ENCODE peak calls at places on chromosomes 4 and X, in four cellular contexts. R is IMR-90, E is mesenchymal stem cell, X is fibroblast of pulmonary artery. G is an unnamed sample.

GRCh38 chrX:108304210-108304609 is 134.0 kb downstream of the COL4A6 start:
- DNase-seq in E (peak; percentile 29), R (peak; percentile 7), X (peak; percentile 50), G (peak; percentile 9)

GRCh38 chrX:119753639-119754257 is 4.6 kb upstream of the SOWAHD start:
- DNase-seq in X (peak; percentile 64), E (peak; percentile 50), R (peak; percentile 24), G (peak; percentile 54)

GRCh38 chr4:22190855-22191254 is 242.3 kb upstream of the KCNIP4 start:
- DNase-seq in E (peak; percentile 53), X (peak; percentile 80), R (peak; percentile 77), G (peak; percentile 78)

GRCh38 chr4:153018031-153018430 is 81.9 kb downstream of the FHDC1 start:
- DNase-seq in X (no peak), R (no peak), E (no peak), G (no peak)

GRCh38 chr4:14237911-14238310 is 610.4 kb upstream of the BOD1L1 start:
- DNase-seq in X (no peak), E (no peak), R (no peak), G (no peak)

GRCh38 chr4:27917381-27917780 is 1056.7 kb downstream of the STIM2 start:
- DNase-seq in X (no peak), E (no peak), R (no peak), G (no peak)

GRCh38 chr4:2793578-2793919 is 664 bp downstream of the SH3BP2 start:
- DNase-seq in X (peak; percentile 50), R (peak; percentile 57), E (peak; percentile 72), G (peak; percentile 48)

GRCh38 chr4:177290780-177291179 is 18.9 kb upstream of the NEIL3 start:
- DNase-seq in R (no peak), E (no peak), X (no peak), G (no peak)

GRCh38 chr4:110869114-110869513 is 246.2 kb upstream of the PITX2 start:
- DNase-seq in E (no peak), X (no peak), R (peak; percentile 79), G (no peak)

GRCh38 chr4:147409350-147409749 is 71.5 kb upstream of the EDNRA start:
- DNase-seq in E (no peak), X (peak; percentile 70), R (peak; percentile 57), G (no peak)

GRCh38 chrX:51893931-51894696 is 691 bp downstream of the MAGED1 start:
- DNase-seq in R (peak; percentile 11), E (peak; percentile 28), X (peak; percentile 41), G (peak; percentile 20)

GRCh38 chr4:4847011-4847410 is 12.5 kb upstream of the MSX1 start:
- DNase-seq in R (no peak), X (no peak), E (no peak), G (no peak)

GRCh38 chrX:34848281-34848680 is 94.3 kb upstream of the FAM47B start:
- DNase-seq in X (peak; percentile 45), R (peak; percentile 66), E (no peak), G (no peak)

GRCh38 chrX:65821721-65822496 is 154.5 kb downstream of the MSN start:
- DNase-seq in X (no peak), R (no peak), E (no peak), G (no peak)

GRCh38 chr4:56123547-56123946 is 174.8 kb downstream of the CEP135 start:
- DNase-seq in E (no peak), R (no peak), X (no peak), G (no peak)

GRCh38 chrX:132716006-132716405 is 227.2 kb upstream of the MBNL3 start:
- DNase-seq in R (no peak), X (no peak), E (peak; percentile 5), G (no peak)

GRCh38 chrX:57104406-57104805 is 16.9 kb downstream of the SPIN2B start:
- DNase-seq in E (no peak), X (no peak), R (no peak), G (no peak)

GRCh38 chr4:128818442-128818841 is 8.9 kb downstream of the JADE1 start:
- DNase-seq in R (no peak), E (no peak), X (no peak), G (no peak)

GRCh38 chr4:107858158-107858742 is 33.5 kb downstream of the SGMS2 start:
- DNase-seq in E (no peak), R (no peak), X (no peak), G (no peak)

GRCh38 chrX:39705299-39705698 is 392.5 kb downstream of the BCOR start:
- DNase-seq in R (peak; percentile 88), X (peak; percentile 92), E (peak; percentile 71), G (peak; percentile 91)

GRCh38 chrX:9466115-9466495 is 1.2 kb downstream of the TBL1X start:
- DNase-seq in R (peak; percentile 21), E (peak; percentile 46), X (no peak), G (no peak)

GRCh38 chrX:39839371-39839770 is 258.4 kb downstream of the BCOR start:
- DNase-seq in X (no peak), E (no peak), R (no peak), G (no peak)

GRCh38 chr4:82601242-82602015 is 39.6 kb upstream of the TMEM150C start:
- DNase-seq in X (no peak), E (no peak), R (no peak), G (no peak)

GRCh38 chrX:20479896-20480295 is 213.2 kb upstream of the RPS6KA3 start:
- DNase-seq in R (no peak), X (no peak), E (no peak), G (peak; percentile 48)

GRCh38 chr4:31391976-31392375 is 671.8 kb downstream of the PCDH7 start:
- DNase-seq in X (no peak), E (no peak), R (no peak), G (no peak)

GRCh38 chr4:80215449-80216052 is 18.2 kb downstream of the PRDM8 start:
- DNase-seq in E (peak; percentile 63), X (peak; percentile 66), R (peak; percentile 64), G (peak; percentile 47)

GRCh38 chrX:1084689-1085088 is 127.8 kb downstream of the CRLF2 start:
- DNase-seq in X (no peak), E (no peak), R (no peak), G (no peak)

GRCh38 chr4:172982151-172982590 is 186.4 kb upstream of the GALNT7 start:
- DNase-seq in R (peak; percentile 92), E (peak; percentile 70), X (peak; percentile 90), G (peak; percentile 84)

GRCh38 chr4:8005814-8006215 is 66.2 kb upstream of the AFAP1 start:
- DNase-seq in R (no peak), X (no peak), E (no peak), G (no peak)